ENCODE peak calls at places on chromosomes 11 and 22, in seven cellular contexts. One of them, this sample, is unnamed.

GRCh38 chr11:3808846-3809623 is 675 bp downstream of the PGAP2 start:
- DNase-seq in left ventricle myocardium inferior: no peak
- DNase-seq in esophagus squamous epithelium: no peak
- DNase-seq in spleen: no peak
- DNase-seq in DND-41: peak
- DNase-seq in colonic mucosa: peak
- DNase-seq in PC-3: peak
- DNase-seq in this sample: peak

GRCh38 chr11:116578971-116579687 is 193.7 kb downstream of the BUD13 start:
- DNase-seq in spleen: no peak
- DNase-seq in PC-3: no peak
- DNase-seq in colonic mucosa: no peak
- DNase-seq in esophagus squamous epithelium: no peak
- DNase-seq in DND-41: no peak
- DNase-seq in left ventricle myocardium inferior: peak
- DNase-seq in this sample: no peak

GRCh38 chr11:75100314-75100713 is 3.6 kb upstream of the OR2AT4 start:
- DNase-seq in left ventricle myocardium inferior: no peak
- DNase-seq in spleen: no peak
- DNase-seq in PC-3: peak
- DNase-seq in colonic mucosa: no peak
- DNase-seq in DND-41: no peak
- DNase-seq in esophagus squamous epithelium: no peak
- DNase-seq in this sample: peak

GRCh38 chr11:34417203-34417602 is 21.5 kb upstream of the CAT start:
- DNase-seq in esophagus squamous epithelium: no peak
- DNase-seq in DND-41: no peak
- DNase-seq in colonic mucosa: no peak
- DNase-seq in spleen: no peak
- DNase-seq in left ventricle myocardium inferior: no peak
- DNase-seq in PC-3: no peak
- DNase-seq in this sample: no peak

GRCh38 chr22:46373838-46374662 is 38.5 kb downstream of the TRMU start:
- DNase-seq in left ventricle myocardium inferior: no peak
- DNase-seq in DND-41: peak
- DNase-seq in PC-3: no peak
- DNase-seq in esophagus squamous epithelium: no peak
- DNase-seq in colonic mucosa: peak
- DNase-seq in spleen: no peak
- DNase-seq in this sample: no peak

GRCh38 chr11:10459029-10459970 is 4.2 kb downstream of the AMPD3 start:
- DNase-seq in esophagus squamous epithelium: no peak
- DNase-seq in spleen: no peak
- DNase-seq in DND-41: peak
- DNase-seq in colonic mucosa: no peak
- DNase-seq in left ventricle myocardium inferior: no peak
- DNase-seq in PC-3: no peak
- DNase-seq in this sample: no peak

GRCh38 chr11:11243790-11244469 is 109.1 kb downstream of the CSNK2A3 start:
- DNase-seq in DND-41: peak
- DNase-seq in PC-3: no peak
- DNase-seq in colonic mucosa: no peak
- DNase-seq in esophagus squamous epithelium: no peak
- DNase-seq in left ventricle myocardium inferior: peak
- DNase-seq in spleen: no peak
- DNase-seq in this sample: peak

GRCh38 chr11:4087551-4087950 is 7.0 kb upstream of the RRM1 start:
- DNase-seq in spleen: no peak
- DNase-seq in DND-41: no peak
- DNase-seq in PC-3: peak
- DNase-seq in left ventricle myocardium inferior: no peak
- DNase-seq in esophagus squamous epithelium: no peak
- DNase-seq in colonic mucosa: no peak
- DNase-seq in this sample: no peak

GRCh38 chr11:134616048-134616447 is 204.0 kb upstream of the B3GAT1 start:
- DNase-seq in PC-3: no peak
- DNase-seq in esophagus squamous epithelium: no peak
- DNase-seq in DND-41: no peak
- DNase-seq in spleen: no peak
- DNase-seq in colonic mucosa: no peak
- DNase-seq in left ventricle myocardium inferior: no peak
- DNase-seq in this sample: no peak

GRCh38 chr11:81207421-81208054 is 1526.1 kb downstream of the FAM181B start:
- DNase-seq in spleen: peak
- DNase-seq in PC-3: no peak
- DNase-seq in esophagus squamous epithelium: no peak
- DNase-seq in DND-41: no peak
- DNase-seq in colonic mucosa: no peak
- DNase-seq in left ventricle myocardium inferior: no peak
- DNase-seq in this sample: no peak

GRCh38 chr11:64250875-64251721 is at the start of gene PLCB3:
- DNase-seq in PC-3: peak
- DNase-seq in DND-41: peak
- DNase-seq in spleen: peak
- DNase-seq in colonic mucosa: no peak
- DNase-seq in left ventricle myocardium inferior: peak
- DNase-seq in esophagus squamous epithelium: no peak
- DNase-seq in this sample: no peak

GRCh38 chr11:10305262-10305963 is 540 bp downstream of the ADM start:
- DNase-seq in colonic mucosa: peak
- DNase-seq in left ventricle myocardium inferior: peak
- DNase-seq in esophagus squamous epithelium: no peak
- DNase-seq in DND-41: peak
- DNase-seq in PC-3: peak
- DNase-seq in spleen: peak
- DNase-seq in this sample: no peak

GRCh38 chr22:44876921-44877320 is 124.5 kb downstream of the ARHGAP8 start:
- DNase-seq in DND-41: no peak
- DNase-seq in colonic mucosa: no peak
- DNase-seq in spleen: peak
- DNase-seq in left ventricle myocardium inferior: no peak
- DNase-seq in PC-3: no peak
- DNase-seq in esophagus squamous epithelium: no peak
- DNase-seq in this sample: no peak

GRCh38 chr11:71331631-71332030 is 79.3 kb upstream of the SHANK2 start:
- DNase-seq in left ventricle myocardium inferior: no peak
- DNase-seq in PC-3: no peak
- DNase-seq in DND-41: no peak
- DNase-seq in esophagus squamous epithelium: no peak
- DNase-seq in colonic mucosa: no peak
- DNase-seq in spleen: peak
- DNase-seq in this sample: no peak

GRCh38 chr11:32290783-32291182 is 144.6 kb downstream of the WT1 start:
- DNase-seq in PC-3: no peak
- DNase-seq in left ventricle myocardium inferior: no peak
- DNase-seq in esophagus squamous epithelium: no peak
- DNase-seq in spleen: no peak
- DNase-seq in DND-41: no peak
- DNase-seq in colonic mucosa: no peak
- DNase-seq in this sample: no peak

GRCh38 chr11:59429924-59430516 is 3.8 kb upstream of the OR5A2 start:
- DNase-seq in esophagus squamous epithelium: no peak
- DNase-seq in colonic mucosa: peak
- DNase-seq in PC-3: peak
- DNase-seq in DND-41: peak
- DNase-seq in left ventricle myocardium inferior: no peak
- DNase-seq in spleen: no peak
- DNase-seq in this sample: peak

GRCh38 chr22:30362632-30363281 is 6.0 kb downstream of the CCDC157 start:
- DNase-seq in DND-41: no peak
- DNase-seq in esophagus squamous epithelium: no peak
- DNase-seq in left ventricle myocardium inferior: no peak
- DNase-seq in spleen: no peak
- DNase-seq in PC-3: no peak
- DNase-seq in colonic mucosa: no peak
- DNase-seq in this sample: no peak

GRCh38 chr22:25362215-25362882 is 142.9 kb downstream of the CRYBB2 start:
- DNase-seq in colonic mucosa: peak
- DNase-seq in left ventricle myocardium inferior: peak
- DNase-seq in PC-3: peak
- DNase-seq in esophagus squamous epithelium: no peak
- DNase-seq in spleen: peak
- DNase-seq in DND-41: peak
- DNase-seq in this sample: no peak

DNA sequence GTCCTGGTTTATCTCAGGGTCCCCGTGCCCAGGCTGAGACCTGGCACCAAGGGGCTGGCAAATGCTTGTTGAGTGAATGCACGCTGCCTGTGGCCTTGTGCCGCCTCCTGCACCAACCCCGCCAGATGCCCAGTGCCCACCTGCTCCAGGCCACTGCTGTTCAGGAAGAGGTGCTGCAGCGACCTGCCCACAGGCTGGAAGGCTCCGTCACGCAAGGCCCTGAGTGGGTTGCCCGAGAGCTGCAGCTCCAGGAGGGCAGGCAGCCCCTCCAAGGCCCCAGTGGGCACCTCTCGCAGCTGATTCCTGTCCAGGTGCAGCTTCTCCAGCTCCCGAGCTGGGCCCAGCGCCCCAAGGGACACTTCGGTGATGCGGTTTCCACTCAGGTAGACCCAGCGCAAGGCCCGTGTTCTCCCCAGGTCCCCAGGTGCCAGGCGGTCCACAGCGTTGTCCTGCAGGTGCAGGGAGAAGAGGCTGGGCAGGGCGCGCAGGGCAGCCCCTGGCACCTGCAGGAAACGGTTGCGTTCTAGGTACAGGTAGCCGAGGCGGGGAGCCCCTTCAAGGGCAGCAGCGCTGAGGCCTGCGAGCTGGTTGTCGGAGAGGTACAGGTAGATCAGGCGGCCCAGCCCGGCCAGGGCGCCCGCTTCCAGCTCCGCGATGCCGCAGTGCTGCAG is 3.6 kb downstream of the CHADL start:
- DNase-seq in spleen: no peak
- DNase-seq in DND-41: no peak
- DNase-seq in left ventricle myocardium inferior: no peak
- DNase-seq in PC-3: no peak
- DNase-seq in colonic mucosa: no peak
- DNase-seq in esophagus squamous epithelium: no peak
- DNase-seq in this sample: no peak
- TF ChIP-seq CTCF in spleen: no peak
- TF ChIP-seq CTCF in DND-41: no peak
- TF ChIP-seq CTCF in left ventricle myocardium inferior: no peak
- TF ChIP-seq CTCF in PC-3: no peak
- TF ChIP-seq CTCF in colonic mucosa: no peak
- TF ChIP-seq CTCF in esophagus squamous epithelium: no peak
- TF ChIP-seq CTCF in this sample: no peak

DNA sequence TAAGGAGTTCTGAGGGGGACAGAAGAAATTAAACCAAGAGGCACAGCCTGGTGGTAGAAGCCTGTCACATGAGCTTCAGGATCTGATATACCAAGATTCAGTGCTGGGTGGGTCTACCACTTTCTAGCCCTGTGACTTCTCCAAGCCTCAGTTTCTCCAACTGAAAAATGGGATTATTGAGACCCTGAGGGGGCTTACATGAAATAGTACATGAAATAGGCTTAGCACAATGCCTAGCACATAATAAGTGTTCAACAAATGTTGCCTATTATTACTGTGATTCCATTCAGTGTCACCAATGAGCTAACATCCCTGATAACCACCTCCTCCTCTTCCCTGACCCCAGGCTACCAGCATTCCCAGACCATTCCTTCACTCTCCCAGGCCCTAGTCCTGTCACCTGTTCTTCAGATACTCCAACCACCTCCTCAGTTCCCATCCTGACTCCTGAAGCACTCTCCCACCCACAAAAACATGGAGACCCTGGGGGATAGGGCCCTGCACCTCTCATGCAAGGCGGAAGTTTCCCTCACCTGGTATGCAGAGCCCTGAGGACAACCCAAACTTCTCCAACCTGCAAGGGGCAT is 1.8 kb downstream of the TNKS1BP1 start:
- DNase-seq in PC-3: peak
- DNase-seq in DND-41: no peak
- DNase-seq in left ventricle myocardium inferior: no peak
- DNase-seq in esophagus squamous epithelium: no peak
- DNase-seq in spleen: no peak
- DNase-seq in colonic mucosa: no peak
- DNase-seq in this sample: no peak
- TF ChIP-seq CTCF in PC-3: no peak
- TF ChIP-seq CTCF in DND-41: no peak
- TF ChIP-seq CTCF in left ventricle myocardium inferior: no peak
- TF ChIP-seq CTCF in esophagus squamous epithelium: no peak
- TF ChIP-seq CTCF in spleen: no peak
- TF ChIP-seq CTCF in colonic mucosa: no peak
- TF ChIP-seq CTCF in this sample: no peak

DNA sequence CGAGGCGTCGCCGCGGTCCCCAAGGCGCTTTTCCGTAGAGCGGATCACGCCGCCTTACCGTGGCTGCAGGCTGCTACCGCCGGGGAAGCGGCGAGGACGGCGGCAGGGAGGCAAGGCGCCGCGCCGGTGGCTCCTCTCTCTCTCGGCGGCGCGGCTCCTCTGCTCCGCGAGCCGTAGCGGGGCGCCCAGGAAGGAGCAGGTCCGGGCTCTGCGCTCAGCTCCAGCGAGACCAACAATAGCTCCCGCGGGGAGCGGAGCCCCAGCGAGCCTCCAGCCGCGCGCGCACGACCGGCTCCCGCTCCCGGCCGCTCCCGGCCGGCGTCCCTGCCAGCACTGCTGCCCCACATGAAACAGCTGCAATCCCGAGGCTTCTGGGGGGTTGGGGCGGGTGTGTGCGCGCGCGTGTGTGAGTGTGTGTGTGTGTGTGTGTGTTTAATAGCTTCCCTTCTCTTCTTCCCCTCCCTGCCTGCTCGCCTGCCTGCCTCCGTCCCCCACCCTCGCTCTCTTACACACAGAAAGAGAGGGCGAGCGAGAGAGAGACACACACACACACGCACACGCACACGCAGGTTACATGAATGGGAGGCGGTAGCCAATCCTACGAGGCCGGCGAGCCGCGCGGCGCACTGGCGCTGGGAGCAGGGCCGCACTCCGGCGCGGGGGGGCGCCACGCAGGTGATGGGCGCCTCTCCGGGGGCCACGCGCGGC is at the start of gene TENM4:
- DNase-seq in left ventricle myocardium inferior: peak
- DNase-seq in DND-41: no peak
- DNase-seq in PC-3: peak
- DNase-seq in esophagus squamous epithelium: no peak
- DNase-seq in colonic mucosa: peak
- DNase-seq in spleen: peak
- DNase-seq in this sample: no peak
- TF ChIP-seq CTCF in left ventricle myocardium inferior: peak
- TF ChIP-seq CTCF in DND-41: no peak
- TF ChIP-seq CTCF in PC-3: no peak
- TF ChIP-seq CTCF in esophagus squamous epithelium: peak
- TF ChIP-seq CTCF in colonic mucosa: no peak
- TF ChIP-seq CTCF in spleen: no peak
- TF ChIP-seq CTCF in this sample: peak

DNA sequence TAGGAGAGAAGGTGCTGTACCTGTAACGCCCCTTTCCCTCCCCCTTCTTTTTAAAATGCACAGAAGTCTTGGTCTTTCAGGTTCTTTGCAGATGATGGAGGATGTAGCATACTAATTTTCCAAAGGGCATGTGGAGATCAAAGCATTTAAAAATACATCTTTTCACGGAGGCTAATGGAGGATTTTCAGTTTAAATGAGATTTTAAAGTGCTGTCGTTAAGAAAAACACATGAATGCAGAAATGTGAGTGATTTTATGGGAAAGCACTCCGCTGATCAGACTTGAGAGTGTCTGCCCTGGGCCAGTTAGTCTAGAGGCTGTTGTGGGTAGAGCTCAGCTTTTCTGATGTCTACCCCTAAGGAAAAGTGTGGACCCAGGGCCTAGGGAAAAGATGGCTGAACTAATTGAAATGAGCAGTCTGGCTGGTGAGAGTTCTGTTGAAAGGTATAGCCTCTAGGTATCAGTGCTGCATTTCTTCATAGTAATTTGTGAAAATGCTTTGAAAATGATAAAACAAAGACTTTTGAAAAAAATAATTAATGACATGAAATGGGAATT is 2.5 kb downstream of the AMOTL1 start:
- DNase-seq in PC-3: no peak
- DNase-seq in spleen: no peak
- DNase-seq in DND-41: no peak
- DNase-seq in left ventricle myocardium inferior: no peak
- DNase-seq in colonic mucosa: no peak
- DNase-seq in esophagus squamous epithelium: no peak
- DNase-seq in this sample: no peak
- TF ChIP-seq CTCF in PC-3: no peak
- TF ChIP-seq CTCF in spleen: no peak
- TF ChIP-seq CTCF in DND-41: no peak
- TF ChIP-seq CTCF in left ventricle myocardium inferior: no peak
- TF ChIP-seq CTCF in colonic mucosa: no peak
- TF ChIP-seq CTCF in esophagus squamous epithelium: no peak
- TF ChIP-seq CTCF in this sample: no peak

This sample was measured in epithelial cell of proximal tubule.